ENCODE peak calls at places on chromosomes 12 and 14, in six cellular contexts. I is HepG2, Y is H1, F is K562, R is HCT116, S is GM12878. B is an unnamed sample.

GRCh38 chr14:103872492-103873113 is 25.2 kb upstream of the PPP1R13B start:
- DNase-seq in I (no peak), Y (no peak), F (no peak), R (no peak), S (no peak), B (no peak)

GRCh38 chr12:111777345-111778045 is 10.8 kb downstream of the ALDH2 start:
- DNase-seq in I (peak), Y (no peak), F (no peak), R (no peak), S (no peak), B (no peak)

GRCh38 chr12:6945613-6946012 is 1.8 kb downstream of the C12orf57 start:
- DNase-seq in I (no peak), Y (no peak), F (no peak), R (no peak), S (no peak), B (no peak)

GRCh38 chr12:26746315-26746714 is 86.7 kb downstream of the ITPR2 start:
- DNase-seq in I (no peak), Y (no peak), F (no peak), R (no peak), S (no peak), B (peak)

GRCh38 chr12:104356231-104357115 is 52.9 kb downstream of the EID3 start:
- DNase-seq in I (no peak), Y (no peak), F (no peak), R (no peak), S (no peak), B (no peak)

GRCh38 chr12:85036241-85036707 is at the start of the genes LRRIQ1 and TSPAN19:
- DNase-seq in I (peak), Y (peak), F (peak), R (peak), S (peak), B (peak)

GRCh38 chr14:78448483-78449094 is 278.4 kb downstream of the NRXN3 start:
- DNase-seq in I (peak), Y (peak), F (peak), R (peak), S (peak), B (peak)

GRCh38 chr14:104876251-104876699 is 11.2 kb downstream of the CEP170B start:
- DNase-seq in I (no peak), Y (peak), F (peak), R (peak), S (no peak), B (no peak)

GRCh38 chr14:54669759-54670630 is 103.1 kb downstream of the SAMD4A start:
- DNase-seq in I (no peak), Y (no peak), F (no peak), R (no peak), S (no peak), B (no peak)

GRCh38 chr12:18556081-18556645 is 181.6 kb downstream of the PLCZ1 start:
- DNase-seq in I (no peak), Y (no peak), F (no peak), R (no peak), S (no peak), B (no peak)

GRCh38 chr14:95156765-95157194 is 549 bp downstream of the DICER1 start:
- DNase-seq in I (peak), Y (no peak), F (no peak), R (no peak), S (no peak), B (peak)

GRCh38 chr14:103526247-103526913 is 2.6 kb upstream of the TRMT61A start:
- DNase-seq in I (no peak), Y (no peak), F (no peak), R (no peak), S (no peak), B (no peak)

GRCh38 chr12:42716521-42716920 is 127.0 kb upstream of the PRICKLE1 start:
- DNase-seq in I (no peak), Y (no peak), F (no peak), R (no peak), S (no peak), B (peak)

GRCh38 chr14:64410084-64410774 is 22.1 kb downstream of the MTHFD1 start:
- DNase-seq in I (peak), Y (no peak), F (no peak), R (no peak), S (no peak), B (no peak)

GRCh38 chr14:61188196-61188595 is 92.9 kb downstream of the TMEM30B start:
- DNase-seq in I (no peak), Y (no peak), F (no peak), R (no peak), S (no peak), B (peak)

GRCh38 chr14:89551432-89551831 is 134.4 kb upstream of the FOXN3 start:
- DNase-seq in I (no peak), Y (no peak), F (no peak), R (no peak), S (no peak), B (no peak)

GRCh38 chr12:105275997-105276760 is 40.2 kb upstream of the APPL2 start:
- DNase-seq in I (no peak), Y (no peak), F (no peak), R (no peak), S (no peak), B (no peak)

GRCh38 chr14:79395061-79395460 is 816.2 kb downstream of the DIO2 start:
- DNase-seq in I (no peak), Y (no peak), F (no peak), R (no peak), S (no peak), B (no peak)

GRCh38 chr12:94080684-94081009 is 67.7 kb upstream of the PLXNC1 start:
- DNase-seq in I (peak), Y (no peak), F (no peak), R (no peak), S (no peak), B (no peak)

GRCh38 chr12:130961921-130962326 is 8.2 kb downstream of the ADGRD1 start:
- DNase-seq in I (no peak), Y (no peak), F (no peak), R (no peak), S (no peak), B (no peak)

GRCh38 chr14:32075636-32076277 is 1.3 kb upstream of the ARHGAP5 start:
- DNase-seq in I (peak), Y (no peak), F (peak), R (no peak), S (no peak), B (no peak)

GRCh38 chr12:54587315-54587821 is 1.1 kb downstream of the PPP1R1A start:
- DNase-seq in I (peak), Y (no peak), F (no peak), R (no peak), S (no peak), B (no peak)

GRCh38 chr12:54588110-54588831 is at the start of gene PPP1R1A:
- DNase-seq in I (no peak), Y (no peak), F (peak), R (no peak), S (no peak), B (no peak)

GRCh38 chr12:54591001-54591591 is 2.6 kb upstream of the PPP1R1A start:
- DNase-seq in I (no peak), Y (no peak), F (no peak), R (no peak), S (no peak), B (no peak)

GRCh38 chr12:54589964-54590363 is 1.5 kb upstream of the PPP1R1A start:
- DNase-seq in I (no peak), Y (no peak), F (no peak), R (no peak), S (no peak), B (no peak)

GRCh38 chr12:54588892-54589291 is 433 bp upstream of the PPP1R1A start:
- DNase-seq in I (no peak), Y (no peak), F (no peak), R (no peak), S (no peak), B (no peak)
- TF ChIP-seq EZH2 in I (no peak), Y (no peak), F (no peak), R (no peak), S (no peak), B (peak)

GRCh38 chr14:38127356-38127755 is 80.3 kb upstream of the SSTR1 start:
- DNase-seq in I (no peak), Y (no peak), F (no peak), R (no peak), S (no peak), B (no peak)
- TF ChIP-seq MAX in I (no peak), Y (no peak), F (no peak), R (no peak), S (no peak), B (no peak)

GRCh38 chr12:12336049-12336411 is 14.0 kb downstream of the MANSC1 start:
- DNase-seq in I (peak), Y (no peak), F (no peak), R (no peak), S (peak), B (peak)

GRCh38 chr12:12333407-12333831 is 16.6 kb downstream of the MANSC1 start:
- DNase-seq in I (no peak), Y (no peak), F (no peak), R (no peak), S (no peak), B (peak)

GRCh38 chr12:12336511-12336910 is 13.5 kb downstream of the MANSC1 start:
- DNase-seq in I (no peak), Y (no peak), F (no peak), R (no peak), S (no peak), B (no peak)

GRCh38 chr12:12333980-12334709 is 15.9 kb downstream of the MANSC1 start:
- DNase-seq in I (peak), Y (no peak), F (peak), R (peak), S (peak), B (peak)

DNA sequence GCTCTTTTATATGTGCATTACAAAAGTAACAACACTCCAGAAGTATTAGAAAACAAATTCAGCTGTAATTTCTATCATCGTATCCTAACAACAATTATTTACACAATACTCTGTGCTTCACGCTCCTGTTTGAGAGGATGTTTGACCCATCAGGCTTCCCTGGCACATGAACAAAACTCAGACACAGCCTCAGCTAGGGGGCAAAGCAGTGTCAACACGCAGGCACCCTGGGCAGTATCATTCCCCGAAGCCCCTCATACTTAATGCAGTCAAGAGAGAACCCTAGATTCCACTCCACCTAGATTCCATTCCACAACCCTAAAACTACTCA is 15.4 kb downstream of the MANSC1 start:
- DNase-seq in I (no peak), Y (no peak), F (no peak), R (no peak), S (no peak), B (no peak)
- TF ChIP-seq CTCF in I (no peak), Y (no peak), F (no peak), R (no peak), S (no peak), B (no peak)

DNA sequence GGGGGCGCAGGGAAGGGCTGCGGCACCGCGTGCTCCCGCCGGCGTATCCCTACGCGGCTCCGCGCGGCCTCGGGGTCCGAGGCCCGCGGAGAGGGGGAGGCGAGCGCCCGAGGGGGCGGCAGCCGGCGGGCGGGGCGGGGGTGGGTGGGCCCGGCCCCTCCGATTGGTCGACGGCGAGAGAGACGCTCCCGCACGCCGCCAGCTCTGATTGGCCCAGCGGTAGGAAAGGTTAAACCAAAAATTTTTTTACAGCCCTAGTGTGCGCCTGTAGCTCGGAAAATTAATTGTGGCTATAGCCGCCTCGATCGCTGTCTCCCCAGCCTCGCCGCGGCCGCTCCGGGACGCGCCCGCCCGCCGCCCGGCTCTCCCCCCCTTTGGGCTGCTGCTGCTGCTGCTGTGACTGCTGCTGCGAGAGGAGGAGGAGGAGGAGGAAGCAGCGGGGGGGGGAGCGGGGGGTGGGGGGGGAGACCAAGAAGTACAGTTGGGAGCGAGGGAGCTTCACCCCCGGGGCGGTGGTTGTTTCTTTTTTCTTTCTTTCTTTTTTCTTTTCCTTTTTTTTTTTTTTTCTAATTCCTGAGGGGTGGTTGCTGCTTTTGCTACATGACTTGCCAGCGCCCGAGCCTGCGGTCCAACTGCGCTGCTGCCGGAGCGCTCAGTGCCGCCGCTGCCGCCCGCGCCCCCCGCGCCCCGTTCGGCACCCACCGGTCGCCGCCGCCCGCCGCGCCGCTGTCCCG is at the start of gene FOXG1:
- DNase-seq in I (no peak), Y (no peak), F (peak), R (no peak), S (no peak), B (no peak)
- TF ChIP-seq EZH2 in I (no peak), Y (no peak), F (no peak), R (no peak), S (no peak), B (peak)

B was measured in endothelial cell of umbilical vein.